ENCODE peak calls at places on chromosomes 7 and 10, in ten cellular contexts. U is mammary epithelial cell, G is OCI-LY7, I is body of pancreas, B is psoas muscle, J is uterus, K is fibroblast of the aortic adventitia, F is epithelial cell of proximal tubule, C is cardiac fibroblast, O is fibroblast of villous mesenchyme. L is an unnamed sample.

GRCh38 chr7:74230446-74231231 is 20.8 kb downstream of the LAT2 start:
- DNase-seq in U (no peak), G (peak), I (no peak), B (no peak), J (no peak), K (no peak), F (no peak), C (no peak), O (no peak), L (no peak)

GRCh38 chr10:119871881-119872609 is 598 bp downstream of the MCMBP start:
- DNase-seq in U (peak), G (peak), I (peak), B (peak), J (peak), K (peak), F (no peak), C (peak), O (peak), L (peak)

GRCh38 chr10:21069929-21070363 is 172.8 kb upstream of the NEBL start:
- DNase-seq in U (no peak), G (no peak), I (no peak), B (no peak), J (no peak), K (no peak), F (no peak), C (no peak), O (no peak), L (no peak)

GRCh38 chr10:7937315-7937945 is 117.1 kb upstream of the GATA3 start:
- DNase-seq in U (peak), G (no peak), I (no peak), B (no peak), J (no peak), K (no peak), F (no peak), C (no peak), O (no peak), L (no peak)

GRCh38 chr7:27661776-27662489 is 750 bp downstream of the HIBADH start:
- DNase-seq in U (peak), G (peak), I (peak), B (peak), J (peak), K (peak), F (no peak), C (peak), O (peak), L (no peak)

GRCh38 chr10:132632091-132632561 is 94.5 kb downstream of the INPP5A start:
- DNase-seq in U (no peak), G (no peak), I (peak), B (peak), J (peak), K (no peak), F (no peak), C (no peak), O (no peak), L (no peak)

GRCh38 chr7:115782716-115783460 is 247.7 kb downstream of the TFEC start:
- DNase-seq in U (no peak), G (no peak), I (peak), B (no peak), J (no peak), K (peak), F (no peak), C (peak), O (no peak), L (no peak)

GRCh38 chr10:29784175-29784773 is 149.5 kb upstream of the SVIL start:
- DNase-seq in U (peak), G (no peak), I (peak), B (peak), J (peak), K (peak), F (peak), C (peak), O (peak), L (no peak)

GRCh38 chr10:4902571-4903011 is 60.6 kb upstream of the AKR1C1 start:
- DNase-seq in U (peak), G (no peak), I (peak), B (no peak), J (no peak), K (peak), F (peak), C (peak), O (peak), L (no peak)

GRCh38 chr7:132836746-132837145 is 245.1 kb downstream of the CHCHD3 start:
- DNase-seq in U (peak), G (no peak), I (no peak), B (no peak), J (no peak), K (peak), F (peak), C (no peak), O (peak), L (no peak)

GRCh38 chr10:61404771-61405170 is 48.4 kb downstream of the TMEM26 start:
- DNase-seq in U (no peak), G (no peak), I (no peak), B (no peak), J (no peak), K (peak), F (no peak), C (peak), O (peak), L (no peak)

GRCh38 chr10:4622374-4622773 is 203.6 kb upstream of the AKR1E2 start:
- DNase-seq in U (no peak), G (no peak), I (no peak), B (no peak), J (no peak), K (no peak), F (no peak), C (no peak), O (no peak), L (no peak)

GRCh38 chr7:150665075-150665794 is 20.3 kb upstream of the GIMAP2 start:
- DNase-seq in U (no peak), G (no peak), I (no peak), B (no peak), J (no peak), K (no peak), F (no peak), C (no peak), O (no peak), L (no peak)

GRCh38 chr7:127776776-127777390 is 124.9 kb downstream of the SND1 start:
- DNase-seq in U (peak), G (no peak), I (no peak), B (no peak), J (no peak), K (peak), F (peak), C (peak), O (peak), L (no peak)

DNA sequence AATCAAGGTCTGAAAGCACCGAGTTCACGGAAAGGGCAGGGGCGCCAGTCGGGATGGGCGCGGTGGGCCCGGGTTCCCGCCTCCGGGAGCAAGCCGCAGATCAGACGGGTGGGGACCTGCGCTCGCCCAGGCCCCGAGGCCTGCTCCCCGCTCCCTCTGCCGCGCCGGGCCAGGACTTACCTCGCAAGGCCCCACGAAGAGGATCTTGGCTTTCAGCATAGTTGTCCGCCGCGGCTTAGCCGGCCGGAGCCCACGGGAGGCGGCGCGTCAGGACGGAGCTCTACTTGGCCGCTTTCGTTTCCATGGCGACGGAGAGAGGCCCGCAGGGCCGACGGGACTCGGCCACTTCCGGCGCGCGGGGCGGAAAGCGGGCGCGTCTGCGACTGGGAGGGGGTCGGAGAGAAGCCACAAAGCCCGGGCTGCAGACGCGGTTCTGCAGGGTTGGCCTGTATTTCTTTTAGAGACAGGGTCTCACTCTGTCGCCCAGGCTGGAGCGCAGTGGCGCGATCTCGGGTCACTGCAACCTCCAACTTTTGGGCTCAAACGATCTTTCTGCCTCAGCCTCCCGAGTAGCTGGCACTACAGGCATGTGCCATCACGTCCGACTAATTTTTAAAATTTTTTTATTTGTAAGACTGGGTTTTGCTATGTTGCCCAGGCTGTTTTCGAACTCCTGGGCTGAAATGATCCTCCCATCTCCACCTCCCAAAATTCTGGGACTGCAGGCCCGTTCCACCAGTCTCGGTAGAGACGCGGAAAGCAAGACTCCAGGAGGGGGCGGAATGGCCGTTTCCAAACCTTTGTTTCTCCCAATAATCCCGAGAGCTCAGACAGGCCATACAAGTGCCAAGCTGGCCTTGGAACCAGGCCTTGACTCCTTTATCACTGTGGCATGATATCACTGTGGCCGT is at the start of gene IFT22:
- DNase-seq in U (peak), G (peak), I (peak), B (peak), J (peak), K (peak), F (no peak), C (peak), O (peak), L (peak)
- TF ChIP-seq CTCF in U (peak), G (peak), I (peak), B (no peak), J (peak), K (peak), F (peak), C (peak), O (peak), L (no peak)

DNA sequence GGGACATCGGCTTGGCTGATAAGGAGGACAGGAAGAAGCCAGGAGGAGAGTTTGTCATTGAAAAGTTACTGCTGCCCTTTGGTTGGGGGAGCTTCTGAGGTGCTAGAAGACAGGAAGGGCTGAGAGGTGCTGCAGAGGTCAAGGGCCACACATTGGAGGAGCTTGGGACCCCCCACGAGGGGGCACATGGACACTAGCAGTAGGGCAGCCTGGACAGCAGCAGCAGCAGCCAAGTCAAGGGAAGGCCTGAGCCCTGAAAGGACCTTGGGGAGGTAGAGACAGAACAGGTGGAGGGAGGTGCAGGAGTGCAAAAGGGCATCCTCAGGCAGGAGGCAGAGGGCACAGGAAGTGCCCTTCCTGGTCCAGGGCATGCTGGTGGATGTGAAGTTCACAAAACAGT is 439.7 kb upstream of the IGFBP3 start:
- DNase-seq in U (no peak), G (no peak), I (no peak), B (no peak), J (no peak), K (no peak), F (no peak), C (no peak), O (no peak), L (no peak)
- TF ChIP-seq CTCF in U (no peak), G (no peak), I (no peak), B (no peak), J (no peak), K (no peak), F (peak), C (no peak), O (no peak), L (no peak)

GRCh38 chr7:17774701-17775288 is 165.5 kb downstream of the SNX13 start:
- DNase-seq in U (no peak), G (no peak), I (no peak), B (no peak), J (no peak), K (peak), F (no peak), C (peak), O (peak), L (no peak)
- TF ChIP-seq CTCF in U (no peak), G (no peak), I (no peak), B (no peak), J (no peak), K (no peak), F (no peak), C (no peak), O (no peak), L (no peak)

GRCh38 chr7:1276626-1277175 is 44.0 kb downstream of the UNCX start:
- DNase-seq in U (no peak), G (no peak), I (no peak), B (peak), J (no peak), K (no peak), F (no peak), C (no peak), O (no peak), L (no peak)
- TF ChIP-seq CTCF in U (no peak), G (no peak), I (no peak), B (no peak), J (no peak), K (no peak), F (no peak), C (no peak), O (no peak), L (no peak)

DNA sequence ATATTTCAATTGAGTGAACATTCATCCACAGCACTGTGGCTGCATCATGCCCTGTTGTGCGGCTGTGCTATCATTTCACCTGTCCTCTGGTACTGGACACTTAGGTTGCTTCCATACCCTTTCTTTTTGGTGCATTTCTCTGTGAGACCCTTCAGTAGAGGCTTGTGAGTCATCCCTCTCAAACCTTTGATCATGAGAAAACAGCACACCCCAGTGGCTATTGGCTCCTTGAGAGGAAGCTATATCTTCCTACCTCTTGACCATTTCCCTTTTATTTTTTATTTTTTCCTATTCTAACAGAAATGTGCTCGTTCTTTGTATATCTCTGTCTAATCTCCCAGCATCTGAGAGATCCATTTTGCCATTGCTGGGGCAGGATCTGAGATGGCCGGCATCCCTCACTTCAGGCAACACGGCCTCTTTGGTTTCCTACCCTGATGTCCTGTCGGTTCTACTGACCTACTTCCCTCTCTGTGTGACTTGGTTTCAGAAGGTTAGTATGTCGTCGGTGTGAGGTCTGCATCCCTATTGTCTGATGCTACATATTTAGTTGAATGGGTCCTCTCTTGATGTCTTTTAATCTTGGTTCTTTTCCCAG is 23.8 kb upstream of the PIK3AP1 start:
- DNase-seq in U (no peak), G (peak), I (no peak), B (no peak), J (no peak), K (peak), F (no peak), C (peak), O (peak), L (no peak)
- TF ChIP-seq CTCF in U (no peak), G (peak), I (peak), B (peak), J (no peak), K (peak), F (peak), C (no peak), O (peak), L (no peak)

DNA sequence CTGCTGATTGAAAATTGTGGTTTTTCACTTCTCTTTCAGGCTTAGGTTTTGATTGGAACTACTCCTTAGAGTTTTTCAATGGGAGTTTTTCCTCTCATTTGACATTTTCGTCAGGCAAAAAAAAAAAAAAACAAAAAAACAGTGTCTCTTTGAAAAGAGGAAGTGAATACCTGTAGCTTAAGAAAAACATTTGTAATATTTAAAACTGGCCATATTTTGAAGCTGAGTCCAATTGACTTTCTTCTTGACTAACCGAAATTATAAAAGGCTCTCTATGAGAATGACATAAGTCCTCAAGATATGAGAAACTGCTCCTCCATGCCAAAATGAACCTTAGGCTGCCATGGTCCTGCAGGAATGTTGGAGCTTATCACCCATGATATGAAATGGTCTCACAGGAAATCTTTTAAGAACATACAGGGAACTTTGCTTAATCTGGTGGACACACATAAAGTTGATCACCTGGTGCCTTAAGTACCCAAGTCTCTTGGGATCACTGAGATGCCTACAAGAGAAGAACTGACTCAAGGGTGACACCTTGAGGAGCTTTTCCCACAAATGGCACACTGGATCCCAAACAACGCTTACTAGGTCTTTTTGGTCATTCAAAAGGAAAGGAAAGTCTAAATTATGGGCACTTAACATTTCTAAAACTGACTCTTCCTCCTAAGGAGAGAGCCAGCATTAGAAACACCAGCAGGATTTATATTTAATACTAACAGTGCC is 263.4 kb downstream of the CDC14C start:
- DNase-seq in U (no peak), G (peak), I (no peak), B (no peak), J (no peak), K (no peak), F (no peak), C (no peak), O (no peak), L (no peak)
- TF ChIP-seq CTCF in U (no peak), G (peak), I (no peak), B (no peak), J (no peak), K (no peak), F (peak), C (no peak), O (peak), L (no peak)

GRCh38 chr7:108805808-108806397 is 236.2 kb downstream of the DNAJB9 start:
- DNase-seq in U (peak), G (peak), I (no peak), B (no peak), J (no peak), K (peak), F (no peak), C (peak), O (peak), L (no peak)
- TF ChIP-seq CTCF in U (peak), G (peak), I (peak), B (peak), J (no peak), K (peak), F (peak), C (peak), O (peak), L (peak)

L was measured in mesothelial cell of epicardium.